ENCODE peak calls at places on chromosomes 16 and 17, in nine cellular contexts. Y is spleen, D is HCT116, C is sigmoid colon, L is stomach, X is GM12878, N is suprapubic skin, I is upper lobe of left lung, W is breast epithelium. T is an unnamed sample.

GRCh38 chr16:47976609-47977180 is 179.1 kb downstream of the ABCC12 start:
- DNase-seq in Y (no peak), D (no peak), C (no peak), L (no peak), X (no peak), N (no peak), I (no peak), W (no peak), T (no peak)

GRCh38 chr17:10550014-10550413 is 556 bp upstream of the MYH2 start:
- DNase-seq in Y (no peak), D (no peak), C (no peak), L (no peak), X (no peak), N (no peak), I (no peak), W (no peak), T (no peak)

GRCh38 chr16:2364638-2365210 is 24.2 kb upstream of the ABCA3 start:
- DNase-seq in Y (no peak), D (no peak), C (no peak), L (no peak), X (no peak), N (no peak), I (no peak), W (no peak), T (no peak)

GRCh38 chr16:23384878-23385277 is 68.1 kb downstream of the COG7 start:
- DNase-seq in Y (no peak), D (no peak), C (no peak), L (no peak), X (no peak), N (no peak), I (no peak), W (no peak), T (no peak)

GRCh38 chr17:57257213-57257873 is 1.0 kb downstream of the MSI2 start:
- DNase-seq in Y (no peak), D (no peak), C (no peak), L (no peak), X (no peak), N (no peak), I (no peak), W (no peak), T (peak)

GRCh38 chr17:29723283-29724047 is 100.8 kb upstream of the CORO6 start:
- DNase-seq in Y (no peak), D (no peak), C (no peak), L (no peak), X (peak), N (no peak), I (no peak), W (no peak), T (no peak)

GRCh38 chr17:82097187-82097918 is 683 bp downstream of the FASN start:
- DNase-seq in Y (peak), D (no peak), C (no peak), L (peak), X (no peak), N (no peak), I (no peak), W (no peak), T (peak)

GRCh38 chr17:82657926-82658325 is 9.7 kb upstream of the WDR45B start:
- DNase-seq in Y (no peak), D (no peak), C (no peak), L (no peak), X (no peak), N (no peak), I (no peak), W (no peak), T (no peak)

GRCh38 chr17:55726440-55726839 is 3.8 kb upstream of the TMEM100 start:
- DNase-seq in Y (no peak), D (no peak), C (peak), L (peak), X (no peak), N (peak), I (peak), W (no peak), T (peak)

GRCh38 chr17:81879121-81879520 is 8.0 kb upstream of the ARHGDIA start:
- DNase-seq in Y (no peak), D (no peak), C (no peak), L (no peak), X (no peak), N (no peak), I (no peak), W (no peak), T (no peak)

GRCh38 chr16:53884748-53885147 is 180.8 kb downstream of the FTO start:
- DNase-seq in Y (no peak), D (no peak), C (no peak), L (no peak), X (no peak), N (no peak), I (no peak), W (no peak), T (no peak)

GRCh38 chr17:15271731-15272130 is 6.6 kb upstream of the PMP22 start:
- DNase-seq in Y (no peak), D (no peak), C (no peak), L (no peak), X (no peak), N (no peak), I (no peak), W (no peak), T (no peak)

GRCh38 chr16:48158296-48158695 is 2.5 kb upstream of the ABCC12 start:
- DNase-seq in Y (no peak), D (peak), C (no peak), L (no peak), X (peak), N (no peak), I (no peak), W (peak), T (no peak)

GRCh38 chr17:37607637-37608368 is 1.4 kb downstream of the SYNRG start:
- DNase-seq in Y (peak), D (no peak), C (no peak), L (no peak), X (no peak), N (no peak), I (no peak), W (no peak), T (peak)

GRCh38 chr17:63490321-63490720 is 13.5 kb downstream of the ACE start:
- DNase-seq in Y (no peak), D (no peak), C (no peak), L (no peak), X (no peak), N (no peak), I (no peak), W (no peak), T (no peak)

GRCh38 chr17:83099570-83100181 is 20.3 kb downstream of the METRNL start:
- DNase-seq in Y (no peak), D (no peak), C (no peak), L (peak), X (no peak), N (no peak), I (no peak), W (no peak), T (peak)

GRCh38 chr17:40025991-40026815 is 11.0 kb downstream of the CSF3 start:
- DNase-seq in Y (no peak), D (no peak), C (no peak), L (no peak), X (no peak), N (no peak), I (no peak), W (no peak), T (no peak)

GRCh38 chr17:49364119-49364518 is 2.1 kb upstream of the ZNF652 start:
- DNase-seq in Y (no peak), D (no peak), C (no peak), L (no peak), X (no peak), N (no peak), I (no peak), W (no peak), T (no peak)

GRCh38 chr17:3923466-3924190 is 7.4 kb upstream of the P2RX1 start:
- DNase-seq in Y (no peak), D (no peak), C (no peak), L (no peak), X (no peak), N (no peak), I (no peak), W (no peak), T (no peak)

GRCh38 chr16:77686385-77686784 is 35.9 kb upstream of the NUDT7 start:
- DNase-seq in Y (no peak), D (no peak), C (no peak), L (no peak), X (no peak), N (no peak), I (no peak), W (no peak), T (no peak)

GRCh38 chr16:57720142-57720575 is 15.4 kb upstream of the KATNB1 start:
- DNase-seq in Y (peak), D (no peak), C (no peak), L (peak), X (no peak), N (no peak), I (peak), W (no peak), T (peak)

GRCh38 chr16:2514333-2515179 is 804 bp downstream of the ATP6V0C start:
- DNase-seq in Y (peak), D (no peak), C (peak), L (peak), X (no peak), N (peak), I (peak), W (no peak), T (no peak)

GRCh38 chr17:17439971-17440843 is 36.6 kb upstream of the MED9 start:
- DNase-seq in Y (peak), D (peak), C (no peak), L (peak), X (peak), N (no peak), I (peak), W (peak), T (peak)

GRCh38 chr17:77419547-77420475 is 279.0 kb downstream of the SEC14L1 start:
- DNase-seq in Y (no peak), D (no peak), C (peak), L (no peak), X (no peak), N (no peak), I (no peak), W (no peak), T (no peak)

GRCh38 chr17:80671039-80671822 is 126.6 kb downstream of the RPTOR start:
- DNase-seq in Y (no peak), D (no peak), C (no peak), L (no peak), X (no peak), N (no peak), I (no peak), W (no peak), T (no peak)
- TF ChIP-seq POLR2A in Y (no peak), D (no peak), C (no peak), L (no peak), X (no peak), N (no peak), I (no peak), W (no peak), T (no peak)

GRCh38 chr16:52580488-52580887 is 33.5 kb upstream of the TOX3 start:
- DNase-seq in Y (no peak), D (no peak), C (no peak), L (no peak), X (no peak), N (no peak), I (no peak), W (no peak), T (no peak)
- H3K4me3 ChIP-seq in Y (no peak), D (no peak), C (no peak), L (no peak), X (no peak), N (no peak), I (no peak), W (no peak), T (no peak)

GRCh38 chr17:73100363-73100762 is 7.9 kb upstream of the SLC39A11 start:
- DNase-seq in Y (no peak), D (no peak), C (no peak), L (no peak), X (no peak), N (no peak), I (no peak), W (no peak), T (no peak)

GRCh38 chr17:73101031-73101430 is 8.5 kb upstream of the SLC39A11 start:
- DNase-seq in Y (no peak), D (no peak), C (no peak), L (peak), X (no peak), N (no peak), I (no peak), W (no peak), T (no peak)

GRCh38 chr17:73096866-73097265 is 4.4 kb upstream of the SLC39A11 start:
- DNase-seq in Y (no peak), D (no peak), C (no peak), L (no peak), X (no peak), N (no peak), I (peak), W (peak), T (no peak)

GRCh38 chr17:73098919-73099318 is 6.4 kb upstream of the SLC39A11 start:
- DNase-seq in Y (no peak), D (no peak), C (no peak), L (no peak), X (no peak), N (no peak), I (no peak), W (no peak), T (no peak)

DNA sequence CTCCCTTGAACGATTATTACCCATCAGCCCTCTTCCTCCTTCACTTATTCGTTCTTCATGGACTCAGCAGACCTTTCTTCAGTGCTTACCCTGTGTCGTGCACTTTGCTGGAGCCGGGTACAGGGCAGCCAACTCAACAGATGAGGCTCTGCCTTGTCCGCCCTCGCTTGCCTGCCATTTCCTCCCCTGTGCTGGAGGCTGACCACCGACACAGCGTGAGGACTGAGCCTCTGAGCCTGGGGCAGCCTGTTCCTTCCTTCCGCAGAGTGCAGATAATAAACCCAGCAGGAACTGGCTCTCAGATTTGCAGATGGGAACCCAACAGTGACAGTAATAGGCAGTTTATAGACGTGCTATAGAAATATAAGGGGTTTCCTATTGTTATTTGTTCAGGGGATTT is 7.0 kb upstream of the SLC39A11 start:
- DNase-seq in Y (no peak), D (no peak), C (no peak), L (no peak), X (no peak), N (no peak), I (no peak), W (no peak), T (no peak)
- TF ChIP-seq POLR2AphosphoS5 in Y (no peak), D (no peak), C (no peak), L (no peak), X (no peak), N (no peak), I (no peak), W (no peak), T (no peak)

GRCh38 chr16:3696425-3697218 is 20.7 kb downstream of the TRAP1 start:
- DNase-seq in Y (no peak), D (no peak), C (no peak), L (peak), X (no peak), N (no peak), I (no peak), W (no peak), T (no peak)
- TF ChIP-seq POLR2A in Y (no peak), D (no peak), C (no peak), L (no peak), X (no peak), N (no peak), I (no peak), W (no peak), T (no peak)

T was measured in transverse colon.